ENCODE peak calls at places on chromosomes 7 and 10, in seven cellular contexts. One of them, this sample, is unnamed.

GRCh38 chr10:102117391-102118159 is 2.6 kb downstream of the LDB1 start:
- DNase-seq in GM12878: no peak
- DNase-seq in HepG2: peak; percentile 78
- DNase-seq in SK-N-SH: peak; percentile 89
- DNase-seq in HCT116: no peak
- DNase-seq in K562: no peak
- DNase-seq in H1: peak; percentile 73
- DNase-seq in this sample: peak; percentile 92

GRCh38 chr10:103765981-103766380 is 89.4 kb downstream of the SH3PXD2A start:
- DNase-seq in GM12878: no peak
- DNase-seq in HCT116: no peak
- DNase-seq in H1: no peak
- DNase-seq in HepG2: no peak
- DNase-seq in SK-N-SH: no peak
- DNase-seq in K562: no peak
- DNase-seq in this sample: no peak

GRCh38 chr10:132276706-132277105 is 31.0 kb downstream of the STK32C start:
- DNase-seq in H1: no peak
- DNase-seq in SK-N-SH: no peak
- DNase-seq in HepG2: no peak
- DNase-seq in GM12878: no peak
- DNase-seq in HCT116: no peak
- DNase-seq in K562: no peak
- DNase-seq in this sample: no peak

GRCh38 chr10:61000769-61001730 is 57.1 kb upstream of the RHOBTB1 start:
- DNase-seq in HepG2: peak; percentile 71
- DNase-seq in SK-N-SH: peak; percentile 92
- DNase-seq in H1: peak; percentile 68
- DNase-seq in K562: peak; percentile 77
- DNase-seq in GM12878: no peak
- DNase-seq in HCT116: no peak
- DNase-seq in this sample: peak; percentile 73

GRCh38 chr10:117168135-117168674 is 29.1 kb upstream of the KCNK18 start:
- DNase-seq in K562: peak; percentile 83
- DNase-seq in H1: peak; percentile 96
- DNase-seq in HepG2: no peak
- DNase-seq in GM12878: no peak
- DNase-seq in HCT116: no peak
- DNase-seq in SK-N-SH: peak; percentile 96
- DNase-seq in this sample: peak; percentile 79

GRCh38 chr7:34497153-34497777 is 160.8 kb upstream of the NPSR1 start:
- DNase-seq in HepG2: no peak
- DNase-seq in K562: no peak
- DNase-seq in H1: peak; percentile 68
- DNase-seq in GM12878: no peak
- DNase-seq in SK-N-SH: peak; percentile 15
- DNase-seq in HCT116: peak; percentile 8
- DNase-seq in this sample: no peak

GRCh38 chr10:89458289-89458688 is 43.9 kb downstream of the IFIT5 start:
- DNase-seq in GM12878: no peak
- DNase-seq in HepG2: no peak
- DNase-seq in H1: no peak
- DNase-seq in HCT116: no peak
- DNase-seq in SK-N-SH: no peak
- DNase-seq in K562: no peak
- DNase-seq in this sample: no peak

GRCh38 chr10:69898524-69898923 is 96.8 kb downstream of the COL13A1 start:
- DNase-seq in HepG2: no peak
- DNase-seq in HCT116: no peak
- DNase-seq in H1: no peak
- DNase-seq in GM12878: no peak
- DNase-seq in SK-N-SH: no peak
- DNase-seq in K562: no peak
- DNase-seq in this sample: no peak

GRCh38 chr10:70331486-70332268 is 47.9 kb upstream of the NPFFR1 start:
- DNase-seq in H1: no peak
- DNase-seq in GM12878: peak; percentile 72
- DNase-seq in HepG2: peak; percentile 84
- DNase-seq in SK-N-SH: peak; percentile 79
- DNase-seq in HCT116: peak; percentile 96
- DNase-seq in K562: peak; percentile 90
- DNase-seq in this sample: no peak

GRCh38 chr10:93503075-93503474 is 6.7 kb downstream of the CEP55 start:
- DNase-seq in H1: no peak
- DNase-seq in SK-N-SH: no peak
- DNase-seq in HCT116: no peak
- DNase-seq in HepG2: no peak
- DNase-seq in GM12878: peak; percentile 33
- DNase-seq in K562: no peak
- DNase-seq in this sample: no peak

GRCh38 chr10:14468726-14469125 is 138.0 kb upstream of the FRMD4A start:
- DNase-seq in SK-N-SH: no peak
- DNase-seq in K562: no peak
- DNase-seq in HCT116: no peak
- DNase-seq in GM12878: no peak
- DNase-seq in HepG2: no peak
- DNase-seq in H1: no peak
- DNase-seq in this sample: no peak

DNA sequence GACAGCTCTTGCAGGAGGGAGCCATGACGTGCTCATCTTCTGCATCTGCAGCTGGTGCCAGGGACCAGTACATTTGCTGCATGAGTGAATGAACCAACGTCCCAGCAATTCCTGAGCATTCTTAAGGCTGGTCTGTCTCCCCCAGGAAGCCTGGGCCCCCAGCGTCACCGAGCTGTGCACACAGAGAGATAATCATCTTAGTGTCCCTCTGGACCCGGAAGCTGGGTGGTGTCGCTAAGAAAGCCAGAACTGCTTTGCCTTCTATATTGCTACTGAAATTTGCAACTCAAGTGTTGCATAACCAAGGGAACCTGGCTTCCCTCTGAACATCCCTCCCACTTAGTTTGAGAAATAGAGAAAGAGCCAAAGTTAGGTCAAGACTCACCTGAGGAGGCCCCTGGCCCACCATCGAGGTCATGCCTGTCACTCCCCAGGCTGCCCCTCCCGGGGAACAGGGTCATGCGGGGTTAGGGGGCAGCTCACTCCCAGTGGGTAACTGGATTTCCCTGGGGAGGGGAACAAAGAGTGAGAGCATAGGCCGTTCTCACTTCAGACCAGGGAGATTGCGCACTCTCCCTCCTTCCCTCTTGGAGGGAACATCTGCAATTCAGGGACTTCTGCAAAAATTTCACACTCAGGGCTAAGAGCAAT is 221.6 kb downstream of the ARHGAP12 start:
- DNase-seq in H1: no peak
- DNase-seq in K562: no peak
- DNase-seq in SK-N-SH: no peak
- DNase-seq in HCT116: no peak
- DNase-seq in HepG2: no peak
- DNase-seq in GM12878: no peak
- DNase-seq in this sample: no peak
- TF ChIP-seq JUND in H1: no peak
- TF ChIP-seq JUND in K562: no peak
- TF ChIP-seq JUND in SK-N-SH: no peak
- TF ChIP-seq JUND in HCT116: no peak
- TF ChIP-seq JUND in HepG2: no peak
- TF ChIP-seq JUND in GM12878: no peak
- TF ChIP-seq JUND in this sample: no peak

GRCh38 chr10:91080776-91081175 is 139.7 kb upstream of the PCGF5 start:
- DNase-seq in HCT116: no peak
- DNase-seq in H1: no peak
- DNase-seq in SK-N-SH: no peak
- DNase-seq in K562: no peak
- DNase-seq in GM12878: no peak
- DNase-seq in HepG2: no peak
- DNase-seq in this sample: no peak
- TF ChIP-seq JUND in HCT116: no peak
- TF ChIP-seq JUND in H1: no peak
- TF ChIP-seq JUND in SK-N-SH: no peak
- TF ChIP-seq JUND in K562: no peak
- TF ChIP-seq JUND in GM12878: no peak
- TF ChIP-seq JUND in HepG2: no peak
- TF ChIP-seq JUND in this sample: no peak

DNA sequence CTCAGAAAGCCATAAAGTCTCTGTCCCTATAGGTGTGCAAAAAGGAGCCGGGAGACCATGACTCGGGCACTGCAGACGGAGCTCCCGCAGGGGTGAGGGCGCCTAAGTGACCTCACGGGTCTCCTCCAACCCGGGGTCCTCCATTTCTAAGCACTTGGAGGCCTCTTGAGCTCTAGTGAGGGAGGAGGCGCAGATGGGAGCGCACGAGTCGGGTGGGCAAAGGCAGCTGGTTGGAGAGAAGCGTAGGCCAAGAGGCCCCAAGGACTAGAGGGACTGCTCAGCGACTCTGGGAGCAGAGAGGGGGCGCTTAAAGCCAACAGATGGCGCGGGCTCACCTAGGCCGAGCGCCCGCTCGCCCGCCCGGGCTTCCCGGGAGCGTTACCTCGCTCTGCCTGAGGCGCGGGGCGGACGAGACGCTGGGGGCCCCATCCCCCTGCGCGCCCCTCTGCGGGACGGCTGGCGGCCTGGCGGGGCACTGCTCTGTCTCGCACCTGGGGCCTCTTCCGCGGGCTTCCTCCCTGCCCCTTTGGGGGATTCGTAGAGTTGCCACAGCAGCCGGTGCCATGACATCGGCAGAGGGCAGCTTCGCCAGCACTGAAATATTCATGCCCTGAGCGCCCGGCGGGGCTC is 521 bp upstream of the CDH23 start:
- DNase-seq in GM12878: no peak
- DNase-seq in SK-N-SH: peak; percentile 90
- DNase-seq in H1: peak; percentile 79
- DNase-seq in HCT116: no peak
- DNase-seq in HepG2: no peak
- DNase-seq in K562: peak; percentile 59
- DNase-seq in this sample: no peak
- TF ChIP-seq JUND in GM12878: no peak
- TF ChIP-seq JUND in SK-N-SH: no peak
- TF ChIP-seq JUND in H1: no peak
- TF ChIP-seq JUND in HCT116: no peak
- TF ChIP-seq JUND in HepG2: no peak
- TF ChIP-seq JUND in K562: no peak
- TF ChIP-seq JUND in this sample: no peak

DNA sequence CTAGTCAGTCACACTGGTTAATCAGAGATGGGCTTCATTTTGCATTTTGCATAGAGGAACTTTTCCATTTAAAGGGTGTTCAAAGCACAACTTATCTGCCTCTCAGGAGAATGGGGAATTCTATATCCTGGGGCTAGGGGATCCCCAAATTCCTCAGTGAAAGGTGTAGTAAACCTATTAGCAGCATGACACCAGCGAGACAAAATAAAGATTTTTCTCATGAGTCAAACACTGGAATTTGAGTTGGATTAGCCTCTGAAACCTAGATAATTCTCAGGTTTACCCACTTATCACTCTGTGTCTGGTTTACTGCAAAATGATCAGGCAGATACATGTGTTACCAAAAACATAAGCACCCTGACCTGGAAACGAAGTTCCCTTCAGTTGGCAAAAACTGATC is 2.1 kb downstream of the AFAP1L2 start:
- DNase-seq in H1: no peak
- DNase-seq in K562: no peak
- DNase-seq in GM12878: no peak
- DNase-seq in HepG2: no peak
- DNase-seq in HCT116: no peak
- DNase-seq in SK-N-SH: no peak
- DNase-seq in this sample: no peak
- TF ChIP-seq JUND in H1: no peak
- TF ChIP-seq JUND in K562: no peak
- TF ChIP-seq JUND in GM12878: no peak
- TF ChIP-seq JUND in HepG2: no peak
- TF ChIP-seq JUND in HCT116: no peak
- TF ChIP-seq JUND in SK-N-SH: no peak
- TF ChIP-seq JUND in this sample: no peak

GRCh38 chr10:98555011-98555619 is 108.4 kb upstream of the HPS1 start:
- DNase-seq in SK-N-SH: no peak
- DNase-seq in GM12878: no peak
- DNase-seq in K562: no peak
- DNase-seq in H1: no peak
- DNase-seq in HepG2: no peak
- DNase-seq in HCT116: no peak
- DNase-seq in this sample: peak; percentile 43
- TF ChIP-seq JUND in SK-N-SH: no peak
- TF ChIP-seq JUND in GM12878: no peak
- TF ChIP-seq JUND in K562: no peak
- TF ChIP-seq JUND in H1: no peak
- TF ChIP-seq JUND in HepG2: no peak
- TF ChIP-seq JUND in HCT116: no peak
- TF ChIP-seq JUND in this sample: no peak

GRCh38 chr10:100965820-100966219 is 3.5 kb upstream of the SEMA4G start:
- DNase-seq in HepG2: no peak
- DNase-seq in HCT116: no peak
- DNase-seq in H1: no peak
- DNase-seq in SK-N-SH: no peak
- DNase-seq in GM12878: no peak
- DNase-seq in K562: no peak
- DNase-seq in this sample: no peak
- TF ChIP-seq JUND in HepG2: no peak
- TF ChIP-seq JUND in HCT116: no peak
- TF ChIP-seq JUND in H1: no peak
- TF ChIP-seq JUND in SK-N-SH: no peak
- TF ChIP-seq JUND in GM12878: no peak
- TF ChIP-seq JUND in K562: no peak
- TF ChIP-seq JUND in this sample: no peak

GRCh38 chr7:38565289-38565688 is 65.9 kb downstream of the AMPH start:
- DNase-seq in K562: no peak
- DNase-seq in HCT116: no peak
- DNase-seq in SK-N-SH: no peak
- DNase-seq in HepG2: no peak
- DNase-seq in H1: no peak
- DNase-seq in GM12878: no peak
- DNase-seq in this sample: no peak
- TF ChIP-seq JUND in K562: no peak
- TF ChIP-seq JUND in HCT116: no peak
- TF ChIP-seq JUND in SK-N-SH: no peak
- TF ChIP-seq JUND in HepG2: no peak
- TF ChIP-seq JUND in H1: no peak
- TF ChIP-seq JUND in GM12878: no peak
- TF ChIP-seq JUND in this sample: no peak

GRCh38 chr10:106652279-106652678 is 512.2 kb downstream of the SORCS1 start:
- DNase-seq in K562: no peak
- DNase-seq in GM12878: peak; percentile 11
- DNase-seq in HCT116: no peak
- DNase-seq in H1: no peak
- DNase-seq in SK-N-SH: no peak
- DNase-seq in HepG2: no peak
- DNase-seq in this sample: no peak
- TF ChIP-seq JUND in K562: no peak
- TF ChIP-seq JUND in GM12878: no peak
- TF ChIP-seq JUND in HCT116: no peak
- TF ChIP-seq JUND in H1: no peak
- TF ChIP-seq JUND in SK-N-SH: no peak
- TF ChIP-seq JUND in HepG2: no peak
- TF ChIP-seq JUND in this sample: no peak

This sample was measured in T47D.